ENCODE peak calls at places on chromosomes 3 and 15, in four cellular contexts. E, Y, V and H are unnamed samples.

GRCh38 chr3:9110802-9111201 is 138.6 kb downstream of the SRGAP3 start:
- DNase-seq in Y (no peak), E (no peak), V (no peak), H (no peak)

GRCh38 chr3:187679638-187680396 is 9.6 kb upstream of the SST start:
- DNase-seq in V (peak; percentile 57), Y (peak; percentile 72), E (peak; percentile 73), H (peak; percentile 63)

GRCh38 chr3:71728632-71729342 is 3.6 kb upstream of the EIF4E3 start:
- DNase-seq in V (no peak), E (no peak), Y (no peak), H (no peak)

GRCh38 chr3:72185549-72186484 is 400.9 kb upstream of the PROK2 start:
- DNase-seq in E (no peak), Y (peak; percentile 63), V (no peak), H (no peak)

GRCh38 chr15:67076147-67076843 is 10.9 kb downstream of the SMAD3 start:
- DNase-seq in Y (peak; percentile 95), E (no peak), V (no peak), H (peak; percentile 75)

GRCh38 chr3:188208751-188209433 is 54.9 kb downstream of the LPP start:
- DNase-seq in E (no peak), Y (no peak), V (no peak), H (no peak)

GRCh38 chr15:59642351-59642750 is 15.0 kb downstream of the GTF2A2 start:
- DNase-seq in Y (no peak), E (no peak), V (no peak), H (no peak)

GRCh38 chr3:98359993-98360675 is 6.5 kb downstream of the OR5K4 start:
- DNase-seq in Y (no peak), V (no peak), E (no peak), H (no peak)

GRCh38 chr3:47000198-47000815 is 20.8 kb downstream of the NBEAL2 start:
- DNase-seq in E (no peak), V (no peak), Y (no peak), H (no peak)

GRCh38 chr3:47019201-47019600 is 39.7 kb downstream of the NBEAL2 start:
- DNase-seq in E (no peak), V (no peak), Y (no peak), H (no peak)

GRCh38 chr3:196603683-196604082 is 35.2 kb downstream of the FBXO45 start:
- DNase-seq in Y (no peak), E (no peak), V (no peak), H (no peak)

GRCh38 chr15:48604567-48604966 is 40.9 kb downstream of the FBN1 start:
- DNase-seq in E (no peak), V (no peak), Y (no peak), H (no peak)

GRCh38 chr3:100526613-100527346 is 34.4 kb downstream of the TMEM45A start:
- DNase-seq in Y (no peak), V (no peak), E (no peak), H (no peak)

GRCh38 chr15:89400997-89401590 is 66.5 kb upstream of the POLG start:
- DNase-seq in Y (no peak), E (no peak), V (no peak), H (no peak)

GRCh38 chr3:149705416-149705815 is 46.9 kb downstream of the COMMD2 start:
- DNase-seq in Y (no peak), V (no peak), E (no peak), H (no peak)

GRCh38 chr3:149701206-149701976 is 43.6 kb upstream of the WWTR1 start:
- DNase-seq in Y (no peak), E (no peak), V (no peak), H (no peak)

GRCh38 chr3:149701977-149702350 is 44.1 kb upstream of the WWTR1 start:
- DNase-seq in V (no peak), E (no peak), Y (no peak), H (no peak)

GRCh38 chr3:149702691-149703426 is 45.0 kb upstream of the WWTR1 start:
- DNase-seq in V (no peak), E (no peak), Y (no peak), H (no peak)

DNA sequence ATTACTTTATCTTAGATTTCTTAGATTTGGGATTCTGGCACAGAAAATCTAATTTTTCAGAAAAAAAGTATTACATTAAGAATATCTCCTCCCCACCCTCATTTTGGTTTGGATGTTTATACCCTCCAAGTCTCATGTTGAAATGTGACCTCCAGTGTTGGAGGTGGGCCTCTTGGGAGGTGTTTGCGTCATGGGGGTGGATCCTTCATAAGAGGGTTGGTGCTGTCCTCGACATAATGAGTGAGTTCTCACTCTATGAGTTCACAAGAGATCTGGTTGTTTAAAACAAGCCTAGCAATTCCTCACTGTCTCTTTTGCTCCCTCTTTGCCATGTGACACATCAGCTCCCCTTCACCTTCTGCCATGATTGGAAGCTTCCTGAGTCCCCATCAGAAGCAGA is 45.6 kb upstream of the WWTR1 start:
- DNase-seq in E (peak; percentile 66), Y (no peak), V (no peak), H (no peak)
- H3K4me3 ChIP-seq in E (no peak overlapping the region), Y (no peak overlapping the region), V (no peak overlapping the region), H (no peak overlapping the region)

GRCh38 chr15:99324700-99325099 is 73.4 kb downstream of the LRRC28 start:
- DNase-seq in V (no peak), E (no peak), Y (no peak), H (no peak)
- H3K4me1 ChIP-seq in V (no peaks in the 10 kb centered on the region), E (peaks cover 54% of the 10 kb centered on the region), Y (peaks cover 36% of the 10 kb centered on the region), H (no peaks in the 10 kb centered on the region)

GRCh38 chr3:131217296-131217741 is 164.3 kb upstream of the NUDT16 start:
- DNase-seq in E (no peak), Y (no peak), V (no peak), H (no peak)
- H3K4me3 ChIP-seq in E (no peak overlapping the region), Y (no peak overlapping the region), V (no peak overlapping the region), H (no peak overlapping the region)

GRCh38 chr3:132283440-132283839 is 33.8 kb upstream of the ACP3 start:
- DNase-seq in V (no peak), E (no peak), Y (no peak), H (no peak)

GRCh38 chr3:132284006-132284405 is 33.2 kb upstream of the ACP3 start:
- DNase-seq in E (no peak), V (no peak), Y (no peak), H (no peak)

GRCh38 chr3:132286035-132286434 is 31.2 kb upstream of the ACP3 start:
- DNase-seq in E (no peak), V (no peak), Y (no peak), H (no peak)

GRCh38 chr3:132284756-132285619 is 32.2 kb upstream of the ACP3 start:
- DNase-seq in E (no peak), V (no peak), Y (no peak), H (peak; percentile 61)

DNA sequence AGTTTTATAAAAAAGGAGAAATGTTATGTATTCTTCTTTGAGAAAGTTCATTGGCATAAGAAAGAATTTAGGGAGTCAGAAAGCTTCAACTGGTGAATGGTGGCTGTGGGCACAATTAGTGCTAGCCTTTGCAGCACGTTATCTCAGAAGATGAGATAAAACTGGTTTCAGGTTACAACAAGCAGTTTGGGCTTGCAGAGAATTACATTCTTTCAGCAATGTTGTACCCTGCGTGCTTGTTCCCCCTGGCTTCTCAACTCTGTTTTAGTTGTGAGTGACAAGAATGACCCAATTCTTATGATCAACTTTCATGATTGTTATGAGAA is 31.6 kb upstream of the ACP3 start:
- DNase-seq in Y (no peak), V (no peak), E (no peak), H (no peak)
- H3K4me1 ChIP-seq in Y (no peaks in the 10 kb centered on the region), V (no peaks in the 10 kb centered on the region), E (no peaks in the 10 kb centered on the region), H (no peaks in the 10 kb centered on the region)